ENCODE peak calls at places on chromosomes 4 and X, in nine cellular contexts. C is pancreas, U is MM.1S, S is uterus, Q is heart right ventricle, A is ascending aorta, B is body of pancreas, N is K562, V is RWPE2. K is an unnamed sample.

GRCh38 chrX:48558270-48558669 is 16.0 kb upstream of the RBM3 start:
- DNase-seq in B (no peak), A (no peak), S (no peak), N (no peak), V (no peak), Q (no peak), U (no peak), C (no peak), K (no peak)

GRCh38 chrX:97850911-97851310 is 967.2 kb downstream of the RPA4 start:
- DNase-seq in V (no peak), N (no peak), C (no peak), Q (no peak), A (no peak), B (no peak), S (no peak), U (no peak), K (no peak)

GRCh38 chr4:90727938-90728337 is 600.7 kb downstream of the CCSER1 start:
- DNase-seq in Q (no peak), A (no peak), U (no peak), S (no peak), V (peak; percentile 57), N (no peak), B (no peak), C (no peak), K (no peak)

GRCh38 chrX:100931218-100931924 is 2.7 kb upstream of the XKRX start:
- DNase-seq in A (no peak), S (no peak), U (no peak), Q (no peak), N (no peak), B (no peak), V (no peak), C (no peak), K (no peak)

GRCh38 chrX:117274943-117275342 is 812.2 kb upstream of the CT83 start:
- DNase-seq in A (no peak), Q (no peak), N (no peak), V (no peak), S (no peak), U (no peak), C (no peak), B (no peak), K (no peak)

GRCh38 chr4:5710962-5711478 is at the start of gene EVC:
- DNase-seq in V (peak; percentile 84), C (peak; percentile 72), S (peak; percentile 87), N (peak; percentile 37), B (peak; percentile 78), U (peak; percentile 69), Q (peak; percentile 84), A (peak; percentile 29), K (peak; percentile 52)

GRCh38 chr4:187209921-187210613 is 486.4 kb upstream of the FAT1 start:
- DNase-seq in C (no peak), V (no peak), N (no peak), Q (no peak), A (no peak), B (no peak), S (no peak), U (no peak), K (no peak)

GRCh38 chr4:52925531-52925968 is 63.4 kb downstream of the RASL11B start:
- DNase-seq in N (no peak), U (no peak), B (no peak), C (no peak), A (no peak), V (no peak), S (no peak), Q (no peak), K (no peak)

GRCh38 chr4:54165438-54165837 is 63.7 kb upstream of the PDGFRA start:
- DNase-seq in C (no peak), B (no peak), S (no peak), V (no peak), A (no peak), U (no peak), Q (no peak), N (no peak), K (no peak)

GRCh38 chr4:43234626-43235025 is 342.1 kb downstream of the GRXCR1 start:
- DNase-seq in B (no peak), V (no peak), N (no peak), C (no peak), Q (no peak), U (no peak), S (no peak), A (no peak), K (no peak)

GRCh38 chr4:175469519-175469918 is 342.5 kb downstream of the GPM6A start:
- DNase-seq in B (no peak), C (no peak), A (no peak), Q (no peak), V (peak; percentile 57), U (no peak), S (no peak), N (no peak), K (no peak)

DNA sequence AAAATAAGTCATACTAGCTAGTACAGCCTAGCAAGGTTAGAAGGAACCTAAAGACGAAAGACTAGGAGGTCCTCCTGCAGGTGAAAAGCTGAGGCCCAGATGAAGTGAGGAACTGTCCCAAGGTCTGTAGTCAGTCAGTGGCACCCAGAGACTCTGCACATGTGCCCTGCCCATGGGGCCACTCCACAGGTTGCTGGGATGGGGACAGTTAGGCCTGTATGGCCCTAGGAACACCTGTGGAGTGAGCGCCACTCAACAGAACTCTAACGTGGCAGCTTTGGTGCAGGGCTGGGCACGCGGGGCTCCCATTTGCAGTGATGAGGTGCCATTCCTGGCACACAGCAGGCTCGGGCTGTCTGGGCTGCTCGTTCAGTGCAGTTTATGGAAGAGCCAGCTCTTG is 14.8 kb downstream of the ZNF185 start:
- DNase-seq in A (no peak), Q (no peak), S (no peak), U (no peak), B (no peak), C (no peak), N (no peak), V (no peak), K (no peak)
- H3K4me1 ChIP-seq in A (no peaks in the 10 kb centered on the region), Q (no peaks in the 10 kb centered on the region), S (no peaks in the 10 kb centered on the region), U (no peaks in the 10 kb centered on the region), B (no peaks in the 10 kb centered on the region), C (no peaks in the 10 kb centered on the region), N (peaks cover 7% of the 10 kb centered on the region), V (no peaks in the 10 kb centered on the region), K (no peaks in the 10 kb centered on the region)

GRCh38 chr4:109012286-109012880 is 249.5 kb upstream of the ETNPPL start:
- DNase-seq in S (no peak), B (no peak), Q (no peak), N (no peak), U (no peak), A (no peak), V (no peak), C (no peak), K (no peak)

GRCh38 chr4:109011241-109012031 is 248.6 kb upstream of the ETNPPL start:
- DNase-seq in B (no peak), V (no peak), S (no peak), Q (no peak), N (no peak), U (no peak), A (no peak), C (no peak), K (no peak)

GRCh38 chr4:109009909-109010308 is 247.1 kb upstream of the ETNPPL start:
- DNase-seq in S (no peak), V (no peak), Q (no peak), C (no peak), U (no peak), N (no peak), A (no peak), B (no peak), K (no peak)

GRCh38 chr4:109007976-109008375 is 245.1 kb upstream of the ETNPPL start:
- DNase-seq in N (no peak), V (no peak), U (no peak), C (no peak), B (no peak), Q (no peak), A (no peak), S (no peak), K (no peak)

DNA sequence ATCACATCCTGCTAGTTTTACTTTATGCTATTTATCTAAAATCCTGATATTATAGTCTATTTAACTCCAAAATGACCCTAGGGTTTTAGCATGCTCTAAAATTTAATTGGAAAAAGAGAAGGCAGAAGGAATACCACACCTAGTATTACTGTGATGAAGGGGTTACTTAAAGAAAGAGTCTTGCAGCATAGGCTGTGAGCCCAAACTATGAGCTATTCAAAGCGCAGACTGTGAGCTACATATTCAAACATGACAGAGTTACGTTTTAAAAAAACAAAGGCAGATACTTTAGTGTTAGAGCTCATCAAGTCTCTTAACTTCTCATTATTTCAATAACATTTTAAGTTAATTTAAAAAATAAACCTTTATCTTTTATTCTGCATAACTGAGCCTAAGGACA is 247.7 kb upstream of the ETNPPL start:
- DNase-seq in S (no peak), C (no peak), A (no peak), V (no peak), B (no peak), U (no peak), Q (no peak), N (no peak), K (no peak)
- H3K27ac ChIP-seq in S (no peak overlapping the region), C (no peak overlapping the region), A (no peak overlapping the region), V (no peak overlapping the region), B (no peak overlapping the region), U (no peak overlapping the region), Q (no peak overlapping the region), N (no peak overlapping the region), K (no peak overlapping the region)

DNA sequence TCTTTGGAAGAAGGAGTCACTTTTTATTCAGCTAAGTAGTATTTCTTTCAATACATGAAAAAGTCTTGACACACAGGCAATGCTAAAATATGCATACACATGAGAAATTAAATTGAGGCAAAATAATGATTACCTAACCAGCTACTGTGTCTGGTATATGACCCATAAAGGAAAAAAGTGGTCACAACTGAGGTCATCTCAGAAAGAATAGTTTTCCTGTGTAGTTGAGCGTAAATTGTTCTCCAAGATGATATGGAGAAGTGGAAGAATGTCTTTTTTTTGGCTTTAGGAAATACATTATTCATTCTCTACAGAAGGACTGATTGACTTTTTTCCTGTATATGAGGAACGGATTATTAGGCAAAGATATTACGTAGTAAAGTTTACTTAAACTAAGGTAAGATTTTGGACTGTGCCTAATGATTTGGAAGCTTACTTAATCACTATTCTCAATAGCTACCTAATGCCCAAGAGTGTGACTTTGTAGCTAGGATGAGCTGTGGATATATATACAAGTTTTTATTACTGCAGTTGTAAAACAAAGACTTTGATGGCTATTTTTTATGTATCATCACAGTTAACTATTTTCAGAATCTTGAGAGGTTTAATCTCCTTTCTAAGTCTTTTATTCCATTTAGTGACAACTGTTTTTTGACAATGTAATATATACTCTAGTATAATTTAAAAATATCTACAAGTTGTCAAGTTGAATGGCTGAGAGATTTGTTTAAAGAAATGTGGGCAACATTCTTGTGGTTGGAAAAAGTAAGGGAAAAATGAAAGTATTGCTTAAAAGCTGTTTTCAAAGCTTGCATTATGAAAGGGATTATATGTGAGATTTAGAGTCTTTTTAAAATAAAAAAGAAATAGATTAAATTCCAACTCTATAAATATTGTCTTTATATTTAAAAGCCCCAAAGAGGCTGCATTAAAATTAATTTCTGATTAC is 100.1 kb downstream of the PDLIM5 start:
- DNase-seq in B (no peak), Q (no peak), N (no peak), S (no peak), U (no peak), A (no peak), C (no peak), V (no peak), K (no peak)
- H3K4me1 ChIP-seq in B (peaks cover 19% of the 10 kb centered on the region), Q (peaks cover 64% of the 10 kb centered on the region), N (peaks cover 5% of the 10 kb centered on the region), S (peaks cover 8% of the 10 kb centered on the region), U (no peaks in the 10 kb centered on the region), A (peaks cover 30% of the 10 kb centered on the region), C (peaks cover 10% of the 10 kb centered on the region), V (peaks cover 32% of the 10 kb centered on the region), K (peaks cover 12% of the 10 kb centered on the region)

DNA sequence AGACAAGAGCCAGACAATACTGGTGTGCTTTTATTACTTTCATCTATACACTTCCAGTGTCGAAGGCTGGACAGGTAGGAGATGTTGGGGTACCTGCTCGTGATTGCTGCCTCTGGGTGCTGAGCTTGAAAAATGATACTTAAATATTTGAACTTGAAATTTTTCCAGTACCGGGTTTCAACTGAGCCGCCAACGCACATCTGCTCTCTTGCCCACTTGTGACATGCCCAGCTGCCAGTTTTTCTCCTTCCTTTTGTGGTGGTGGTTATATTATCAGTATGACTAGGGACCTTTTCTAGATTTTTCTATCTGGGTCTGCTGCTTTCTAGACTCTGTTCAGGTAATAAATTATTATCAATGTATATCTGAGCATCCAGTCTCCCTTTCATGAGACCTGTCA is 3.4 kb downstream of the OGT start:
- DNase-seq in S (no peak), B (no peak), V (no peak), N (no peak), C (no peak), U (peak; percentile 21), A (no peak), Q (no peak), K (no peak)
- H3K27ac ChIP-seq in S (no peak overlapping the region), B (no peak overlapping the region), V (no peak overlapping the region), N (no peak overlapping the region), C (no peak overlapping the region), U (peak overlapping the region; percentile 41), A (peak overlapping the region; percentile 90), Q (peak overlapping the region; percentile 89), K (no peak overlapping the region)

K was measured in thoracic aorta.